ENCODE peak calls at places on chromosomes 1 and 21, in ten cellular contexts. G is fibroblast of lung; R is colonic mucosa; I is stomach; Z is GM23338; E is CD8-positive, alpha-beta T cell; L is cardiac muscle cell; H is tibial nerve; O is CD4-positive, alpha-beta memory T cell; U is Karpas-422. Q is an unnamed sample.

GRCh38 chr1:6587261-6588005 is 7.6 kb downstream of the ZBTB48 start:
- DNase-seq in U (no peak), O (no peak), I (peak; percentile 57), E (no peak), Z (no peak), H (no peak), R (no peak), L (no peak), G (peak; percentile 9), Q (no peak)

GRCh38 chr1:221573727-221574126 is 168.2 kb downstream of the DUSP10 start:
- DNase-seq in L (no peak), E (no peak), Z (no peak), R (no peak), H (peak; percentile 6), U (no peak), O (no peak), I (no peak), G (no peak), Q (no peak)

GRCh38 chr1:157369808-157370521 is 182.3 kb downstream of the FCRL5 start:
- DNase-seq in G (peak; percentile 15), Z (peak; percentile 85), L (peak; percentile 66), E (peak; percentile 29), H (peak; percentile 77), O (peak; percentile 20), I (peak; percentile 39), U (peak; percentile 83), R (peak; percentile 79), Q (no peak)

GRCh38 chr1:247293047-247293446 is 37.2 kb downstream of the VN1R5 start:
- DNase-seq in L (peak; percentile 52), U (no peak), R (no peak), Z (no peak), I (no peak), O (no peak), H (no peak), G (peak; percentile 84), E (no peak), Q (no peak)

GRCh38 chr1:153212201-153212600 is 5.2 kb upstream of the PRR9 start:
- DNase-seq in H (no peak), G (no peak), I (no peak), E (no peak), O (no peak), R (no peak), U (no peak), Z (no peak), L (no peak), Q (no peak)

GRCh38 chr1:19369396-19370090 is 57.4 kb downstream of the SLC66A1 start:
- DNase-seq in R (no peak), E (no peak), H (no peak), L (no peak), U (no peak), G (no peak), Z (no peak), I (no peak), O (no peak), Q (no peak)

GRCh38 chr21:28111151-28111619 is 881.5 kb downstream of the LTN1 start:
- DNase-seq in G (peak; percentile 84), I (no peak), H (peak; percentile 29), E (no peak), L (peak; percentile 62), R (peak; percentile 41), U (no peak), Z (no peak), O (no peak), Q (no peak)

GRCh38 chr1:201399352-201400126 is 415 bp upstream of the LAD1 start:
- DNase-seq in Z (peak; percentile 77), I (peak; percentile 84), O (no peak), L (peak; percentile 57), E (no peak), R (peak; percentile 78), U (no peak), G (peak; percentile 19), H (no peak), Q (peak; percentile 80)

GRCh38 chr1:242523968-242524570 is 428 bp downstream of the PLD5 start:
- DNase-seq in L (peak; percentile 80), U (no peak), I (no peak), G (peak; percentile 12), R (no peak), H (no peak), Z (peak; percentile 90), E (no peak), O (no peak), Q (peak; percentile 28)

GRCh38 chr1:230970432-230970831 is 8.2 kb downstream of the TTC13 start:
- DNase-seq in R (no peak), G (no peak), Z (no peak), I (no peak), U (no peak), O (no peak), L (no peak), E (no peak), H (no peak), Q (no peak)

GRCh38 chr1:77858725-77859124 is 29.7 kb upstream of the NEXN start:
- DNase-seq in E (no peak), R (no peak), H (no peak), U (no peak), G (no peak), I (no peak), Z (no peak), O (no peak), L (no peak), Q (no peak)

GRCh38 chr1:89699451-89699986 is 66.6 kb downstream of the LRRC8C start:
- DNase-seq in R (no peak), E (no peak), U (no peak), H (no peak), Z (no peak), L (no peak), O (no peak), I (no peak), G (no peak), Q (no peak)

GRCh38 chr1:89704014-89704413 is 71.1 kb downstream of the LRRC8C start:
- DNase-seq in O (no peak), E (no peak), R (no peak), L (no peak), U (no peak), I (no peak), Z (peak; percentile 11), G (no peak), H (no peak), Q (no peak)

GRCh38 chr1:89701746-89702241 is 68.9 kb downstream of the LRRC8C start:
- DNase-seq in U (no peak), O (no peak), I (no peak), Z (no peak), R (no peak), E (peak; percentile 13), H (no peak), G (peak; percentile 69), L (peak; percentile 23), Q (no peak)

GRCh38 chr1:89703469-89703868 is 70.5 kb downstream of the LRRC8C start:
- DNase-seq in O (no peak), Z (no peak), E (no peak), U (no peak), I (no peak), R (no peak), G (no peak), L (no peak), H (no peak), Q (no peak)

DNA sequence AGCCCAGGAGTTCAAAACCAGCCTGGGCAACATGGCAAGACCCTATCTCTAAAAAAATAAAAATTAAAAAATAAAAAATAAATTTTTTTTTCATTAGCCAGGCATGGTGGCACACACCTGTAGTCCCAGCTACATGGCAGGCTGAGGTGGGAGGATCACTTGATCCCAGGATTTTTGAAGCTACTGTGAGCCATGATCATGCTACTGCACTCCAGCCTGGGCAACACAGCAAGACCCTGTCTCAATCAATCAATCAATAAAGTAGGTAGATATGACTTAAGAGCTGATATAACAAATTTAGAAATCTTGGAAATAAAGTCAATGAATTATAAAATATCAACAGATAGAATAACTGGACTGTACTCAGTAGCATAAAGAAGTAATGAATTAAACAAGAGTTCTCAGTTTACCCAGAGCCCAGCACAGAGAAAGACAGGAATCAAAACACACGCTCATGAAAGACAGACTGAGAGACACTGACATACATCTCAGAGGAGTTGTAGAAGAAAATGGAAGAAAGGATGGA is 69.7 kb downstream of the LRRC8C start:
- DNase-seq in R (no peak), E (no peak), U (no peak), O (no peak), I (no peak), Z (no peak), H (no peak), G (no peak), L (no peak), Q (no peak)
- H3K4me1 ChIP-seq in R (no peaks in the 10 kb centered on the region), E (peaks cover 34% of the 10 kb centered on the region), U (peaks cover 13% of the 10 kb centered on the region), O (peaks cover 63% of the 10 kb centered on the region), I (no peaks in the 10 kb centered on the region), Z (peaks cover 12% of the 10 kb centered on the region), H (peaks cover 6% of the 10 kb centered on the region), G (no peaks in the 10 kb centered on the region), L (peaks cover 23% of the 10 kb centered on the region), Q (peaks cover 5% of the 10 kb centered on the region)

GRCh38 chr1:53292690-53293089 is 35.2 kb downstream of the LRP8 start:
- DNase-seq in L (no peak), I (no peak), O (no peak), U (no peak), E (no peak), R (no peak), H (no peak), G (no peak), Z (no peak), Q (no peak)
- H3K4me1 ChIP-seq in L (peaks cover 31% of the 10 kb centered on the region), I (no peaks in the 10 kb centered on the region), O (peaks cover 49% of the 10 kb centered on the region), U (peaks cover 23% of the 10 kb centered on the region), E (peaks cover 15% of the 10 kb centered on the region), R (no peaks in the 10 kb centered on the region), H (no peaks in the 10 kb centered on the region), G (peaks cover 5% of the 10 kb centered on the region), Z (no peaks in the 10 kb centered on the region), Q (peaks cover 15% of the 10 kb centered on the region)

DNA sequence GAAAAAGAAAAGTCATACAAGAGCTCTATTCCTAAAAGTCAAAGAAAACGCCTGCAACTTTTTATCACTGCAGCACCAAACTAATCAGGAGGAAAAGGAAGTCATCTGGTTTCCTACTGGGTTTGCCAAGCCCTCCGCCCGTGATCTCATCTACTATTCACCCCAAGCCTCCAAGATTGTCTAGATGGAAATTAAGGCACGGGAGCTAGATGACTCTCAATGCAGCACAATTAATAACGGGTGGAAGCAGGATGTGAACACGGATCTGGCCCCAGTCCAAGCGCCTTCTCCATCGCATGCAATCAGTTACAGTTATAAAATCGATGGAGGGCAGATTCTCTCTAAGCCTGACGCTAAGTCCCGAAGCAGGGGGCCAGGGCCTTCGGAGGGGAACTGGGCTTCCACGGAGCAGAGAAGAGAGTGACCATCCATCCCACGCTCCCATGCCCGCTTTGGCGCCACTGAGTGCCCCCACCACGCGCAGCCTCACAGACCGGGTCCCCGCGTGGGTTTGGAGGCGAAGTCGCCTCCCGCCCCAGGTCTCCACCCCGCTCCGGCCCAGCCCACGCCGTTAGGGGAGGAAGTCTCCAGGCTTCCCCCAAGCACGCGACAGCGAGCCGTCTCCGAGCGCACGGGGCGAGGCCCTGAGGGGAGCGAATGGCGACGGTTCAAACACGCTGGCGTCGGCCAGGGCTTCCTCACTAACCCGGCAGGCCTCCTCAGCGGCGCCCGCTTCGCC is 1.8 kb downstream of the HSF2BP start:
- DNase-seq in R (peak; percentile 27), G (no peak), I (no peak), L (no peak), U (no peak), O (no peak), H (no peak), Z (no peak), E (no peak), Q (no peak)
- H3K4me1 ChIP-seq in R (peaks cover 3% of the 10 kb centered on the region), G (peaks cover 6% of the 10 kb centered on the region), I (peaks cover 21% of the 10 kb centered on the region), L (peaks cover 7% of the 10 kb centered on the region), U (peaks cover 22% of the 10 kb centered on the region), O (peaks cover 28% of the 10 kb centered on the region), H (peaks cover 9% of the 10 kb centered on the region), Z (peaks cover 14% of the 10 kb centered on the region), E (peaks cover 31% of the 10 kb centered on the region), Q (peaks cover 15% of the 10 kb centered on the region)

DNA sequence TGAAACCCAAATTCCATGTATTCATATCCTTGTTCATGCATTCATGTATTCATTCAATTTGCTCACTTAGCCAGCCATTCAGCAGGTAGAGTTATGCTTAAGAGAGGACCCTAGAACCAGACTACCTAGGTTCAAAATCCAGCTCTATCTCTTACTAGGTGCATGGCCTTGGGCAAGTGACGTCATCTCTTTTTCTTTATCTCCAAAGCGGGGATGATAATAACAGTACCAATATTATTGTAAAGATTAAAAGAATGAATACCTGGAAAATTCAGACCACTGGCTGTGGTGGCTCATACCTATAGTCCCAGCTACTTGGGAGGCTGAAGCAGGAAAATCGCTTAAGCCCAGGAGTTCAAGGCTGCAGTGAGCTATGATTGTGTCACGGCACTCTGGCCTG is 33.9 kb upstream of the CLIC4 start:
- DNase-seq in U (no peak), L (no peak), O (no peak), R (no peak), I (no peak), E (no peak), Z (no peak), H (no peak), G (no peak), Q (no peak)
- H3K4me1 ChIP-seq in U (peaks cover 3% of the 10 kb centered on the region), L (no peaks in the 10 kb centered on the region), O (peaks cover 10% of the 10 kb centered on the region), R (no peaks in the 10 kb centered on the region), I (no peaks in the 10 kb centered on the region), E (no peaks in the 10 kb centered on the region), Z (no peaks in the 10 kb centered on the region), H (peaks cover 18% of the 10 kb centered on the region), G (peaks cover 9% of the 10 kb centered on the region), Q (no peaks in the 10 kb centered on the region)